ENCODE peak calls at places on chromosome 18, in seven cellular contexts. One of them, this sample, is unnamed.

GRCh38 chr18:23143059-23143831 is 8.0 kb downstream of the CABLES1 start:
- DNase-seq in iPS-NIHi11: no peak
- DNase-seq in pancreas: peak; percentile 49
- DNase-seq in T-cell: no peak
- DNase-seq in cardiac fibroblast: no peak
- DNase-seq in epithelial cell of esophagus: peak; percentile 83
- DNase-seq in stimulated activated CD4-positive, alpha-beta T cell treated with anti-CD3 and anti-CD28 coated beads, TNF-alpha, amount 100 ng/mL, for 48 hours: no peak
- DNase-seq in this sample: peak; percentile 62

GRCh38 chr18:61832858-61833257 is 59.9 kb downstream of the RNF152 start:
- DNase-seq in iPS-NIHi11: no peak
- DNase-seq in pancreas: no peak
- DNase-seq in T-cell: no peak
- DNase-seq in cardiac fibroblast: no peak
- DNase-seq in epithelial cell of esophagus: no peak
- DNase-seq in stimulated activated CD4-positive, alpha-beta T cell treated with anti-CD3 and anti-CD28 coated beads, TNF-alpha, amount 100 ng/mL, for 48 hours: no peak
- DNase-seq in this sample: no peak

GRCh38 chr18:5106730-5107129 is 90.3 kb downstream of the AKAIN1 start:
- DNase-seq in iPS-NIHi11: no peak
- DNase-seq in pancreas: no peak
- DNase-seq in T-cell: no peak
- DNase-seq in cardiac fibroblast: no peak
- DNase-seq in epithelial cell of esophagus: peak; percentile 10
- DNase-seq in stimulated activated CD4-positive, alpha-beta T cell treated with anti-CD3 and anti-CD28 coated beads, TNF-alpha, amount 100 ng/mL, for 48 hours: no peak
- DNase-seq in this sample: no peak

GRCh38 chr18:56298935-56299334 is 339.5 kb downstream of the TXNL1 start:
- DNase-seq in iPS-NIHi11: no peak
- DNase-seq in pancreas: no peak
- DNase-seq in T-cell: no peak
- DNase-seq in cardiac fibroblast: peak; percentile 70
- DNase-seq in epithelial cell of esophagus: peak; percentile 80
- DNase-seq in stimulated activated CD4-positive, alpha-beta T cell treated with anti-CD3 and anti-CD28 coated beads, TNF-alpha, amount 100 ng/mL, for 48 hours: no peak
- DNase-seq in this sample: no peak

GRCh38 chr18:77131652-77132368 is 773 bp downstream of the MBP start:
- DNase-seq in iPS-NIHi11: peak; percentile 64
- DNase-seq in pancreas: peak; percentile 82
- DNase-seq in T-cell: no peak
- DNase-seq in cardiac fibroblast: peak; percentile 32
- DNase-seq in epithelial cell of esophagus: peak; percentile 48
- DNase-seq in stimulated activated CD4-positive, alpha-beta T cell treated with anti-CD3 and anti-CD28 coated beads, TNF-alpha, amount 100 ng/mL, for 48 hours: no peak
- DNase-seq in this sample: peak; percentile 87

GRCh38 chr18:13222371-13223281 is 4.1 kb downstream of the LDLRAD4 start:
- DNase-seq in iPS-NIHi11: no peak
- DNase-seq in pancreas: no peak
- DNase-seq in T-cell: no peak
- DNase-seq in cardiac fibroblast: no peak
- DNase-seq in epithelial cell of esophagus: peak; percentile 6
- DNase-seq in stimulated activated CD4-positive, alpha-beta T cell treated with anti-CD3 and anti-CD28 coated beads, TNF-alpha, amount 100 ng/mL, for 48 hours: no peak
- DNase-seq in this sample: peak; percentile 88

GRCh38 chr18:48719988-48720654 is 181.3 kb downstream of the CTIF start:
- DNase-seq in iPS-NIHi11: no peak
- DNase-seq in pancreas: no peak
- DNase-seq in T-cell: no peak
- DNase-seq in cardiac fibroblast: peak; percentile 14
- DNase-seq in epithelial cell of esophagus: no peak
- DNase-seq in stimulated activated CD4-positive, alpha-beta T cell treated with anti-CD3 and anti-CD28 coated beads, TNF-alpha, amount 100 ng/mL, for 48 hours: no peak
- DNase-seq in this sample: no peak

GRCh38 chr18:74806700-74807416 is 209.2 kb downstream of the ZNF407 start:
- DNase-seq in iPS-NIHi11: peak; percentile 25
- DNase-seq in pancreas: no peak
- DNase-seq in T-cell: no peak
- DNase-seq in cardiac fibroblast: peak; percentile 92
- DNase-seq in epithelial cell of esophagus: peak; percentile 93
- DNase-seq in stimulated activated CD4-positive, alpha-beta T cell treated with anti-CD3 and anti-CD28 coated beads, TNF-alpha, amount 100 ng/mL, for 48 hours: no peak
- DNase-seq in this sample: no peak

GRCh38 chr18:21452808-21453511 is 147.5 kb downstream of the ESCO1 start:
- DNase-seq in iPS-NIHi11: no peak
- DNase-seq in pancreas: no peak
- DNase-seq in T-cell: no peak
- DNase-seq in cardiac fibroblast: no peak
- DNase-seq in epithelial cell of esophagus: no peak
- DNase-seq in stimulated activated CD4-positive, alpha-beta T cell treated with anti-CD3 and anti-CD28 coated beads, TNF-alpha, amount 100 ng/mL, for 48 hours: no peak
- DNase-seq in this sample: no peak

GRCh38 chr18:2569338-2570207 is 1.7 kb downstream of the METTL4 start:
- DNase-seq in iPS-NIHi11: peak; percentile 15
- DNase-seq in pancreas: no peak
- DNase-seq in T-cell: no peak
- DNase-seq in cardiac fibroblast: no peak
- DNase-seq in epithelial cell of esophagus: no peak
- DNase-seq in stimulated activated CD4-positive, alpha-beta T cell treated with anti-CD3 and anti-CD28 coated beads, TNF-alpha, amount 100 ng/mL, for 48 hours: no peak
- DNase-seq in this sample: no peak

GRCh38 chr18:13379062-13379800 is 160.7 kb downstream of the LDLRAD4 start:
- DNase-seq in iPS-NIHi11: no peak
- DNase-seq in pancreas: no peak
- DNase-seq in T-cell: no peak
- DNase-seq in cardiac fibroblast: no peak
- DNase-seq in epithelial cell of esophagus: no peak
- DNase-seq in stimulated activated CD4-positive, alpha-beta T cell treated with anti-CD3 and anti-CD28 coated beads, TNF-alpha, amount 100 ng/mL, for 48 hours: no peak
- DNase-seq in this sample: no peak

GRCh38 chr18:80249217-80250093 is 2.1 kb upstream of the PARD6G start:
- DNase-seq in iPS-NIHi11: no peak
- DNase-seq in pancreas: no peak
- DNase-seq in T-cell: no peak
- DNase-seq in cardiac fibroblast: no peak
- DNase-seq in epithelial cell of esophagus: peak; percentile 100
- DNase-seq in stimulated activated CD4-positive, alpha-beta T cell treated with anti-CD3 and anti-CD28 coated beads, TNF-alpha, amount 100 ng/mL, for 48 hours: no peak
- DNase-seq in this sample: no peak

GRCh38 chr18:48817021-48817461 is 133.7 kb downstream of the SMAD7 start:
- DNase-seq in iPS-NIHi11: no peak
- DNase-seq in pancreas: peak; percentile 10
- DNase-seq in T-cell: no peak
- DNase-seq in cardiac fibroblast: no peak
- DNase-seq in epithelial cell of esophagus: no peak
- DNase-seq in stimulated activated CD4-positive, alpha-beta T cell treated with anti-CD3 and anti-CD28 coated beads, TNF-alpha, amount 100 ng/mL, for 48 hours: no peak
- DNase-seq in this sample: no peak

GRCh38 chr18:26655614-26656400 is 107.5 kb upstream of the KCTD1 start:
- DNase-seq in iPS-NIHi11: peak; percentile 78
- DNase-seq in pancreas: peak; percentile 64
- DNase-seq in T-cell: no peak
- DNase-seq in cardiac fibroblast: peak; percentile 49
- DNase-seq in epithelial cell of esophagus: peak; percentile 64
- DNase-seq in stimulated activated CD4-positive, alpha-beta T cell treated with anti-CD3 and anti-CD28 coated beads, TNF-alpha, amount 100 ng/mL, for 48 hours: no peak
- DNase-seq in this sample: peak; percentile 72

GRCh38 chr18:79218605-79219195 is 149.5 kb downstream of the ATP9B start:
- DNase-seq in iPS-NIHi11: no peak
- DNase-seq in pancreas: no peak
- DNase-seq in T-cell: no peak
- DNase-seq in cardiac fibroblast: no peak
- DNase-seq in epithelial cell of esophagus: no peak
- DNase-seq in stimulated activated CD4-positive, alpha-beta T cell treated with anti-CD3 and anti-CD28 coated beads, TNF-alpha, amount 100 ng/mL, for 48 hours: no peak
- DNase-seq in this sample: no peak

GRCh38 chr18:5524660-5525059 is 19.1 kb downstream of the EPB41L3 start:
- DNase-seq in iPS-NIHi11: no peak
- DNase-seq in pancreas: no peak
- DNase-seq in T-cell: no peak
- DNase-seq in cardiac fibroblast: no peak
- DNase-seq in epithelial cell of esophagus: no peak
- DNase-seq in stimulated activated CD4-positive, alpha-beta T cell treated with anti-CD3 and anti-CD28 coated beads, TNF-alpha, amount 100 ng/mL, for 48 hours: no peak
- DNase-seq in this sample: no peak

GRCh38 chr18:22253156-22253555 is 83.8 kb downstream of the GATA6 start:
- DNase-seq in iPS-NIHi11: no peak
- DNase-seq in pancreas: no peak
- DNase-seq in T-cell: no peak
- DNase-seq in cardiac fibroblast: no peak
- DNase-seq in epithelial cell of esophagus: no peak
- DNase-seq in stimulated activated CD4-positive, alpha-beta T cell treated with anti-CD3 and anti-CD28 coated beads, TNF-alpha, amount 100 ng/mL, for 48 hours: no peak
- DNase-seq in this sample: no peak

GRCh38 chr18:48293954-48294893 is 115.0 kb downstream of the ZBTB7C start:
- DNase-seq in iPS-NIHi11: no peak
- DNase-seq in pancreas: no peak
- DNase-seq in T-cell: no peak
- DNase-seq in cardiac fibroblast: no peak
- DNase-seq in epithelial cell of esophagus: peak; percentile 50
- DNase-seq in stimulated activated CD4-positive, alpha-beta T cell treated with anti-CD3 and anti-CD28 coated beads, TNF-alpha, amount 100 ng/mL, for 48 hours: no peak
- DNase-seq in this sample: no peak

GRCh38 chr18:48408727-48409590 is at the start of gene ZBTB7C:
- DNase-seq in iPS-NIHi11: peak; percentile 70
- DNase-seq in pancreas: no peak
- DNase-seq in T-cell: no peak
- DNase-seq in cardiac fibroblast: no peak
- DNase-seq in epithelial cell of esophagus: peak; percentile 64
- DNase-seq in stimulated activated CD4-positive, alpha-beta T cell treated with anti-CD3 and anti-CD28 coated beads, TNF-alpha, amount 100 ng/mL, for 48 hours: peak; percentile 30
- DNase-seq in this sample: no peak

GRCh38 chr18:50695431-50696176 is 124.2 kb downstream of the MRO start:
- DNase-seq in iPS-NIHi11: no peak
- DNase-seq in pancreas: no peak
- DNase-seq in T-cell: no peak
- DNase-seq in cardiac fibroblast: no peak
- DNase-seq in epithelial cell of esophagus: no peak
- DNase-seq in stimulated activated CD4-positive, alpha-beta T cell treated with anti-CD3 and anti-CD28 coated beads, TNF-alpha, amount 100 ng/mL, for 48 hours: no peak
- DNase-seq in this sample: no peak

GRCh38 chr18:12540751-12541150 is 117.2 kb downstream of the SPIRE1 start:
- DNase-seq in iPS-NIHi11: no peak
- DNase-seq in pancreas: no peak
- DNase-seq in T-cell: no peak
- DNase-seq in cardiac fibroblast: no peak
- DNase-seq in epithelial cell of esophagus: peak; percentile 83
- DNase-seq in stimulated activated CD4-positive, alpha-beta T cell treated with anti-CD3 and anti-CD28 coated beads, TNF-alpha, amount 100 ng/mL, for 48 hours: no peak
- DNase-seq in this sample: no peak

GRCh38 chr18:76432970-76433767 is 61.9 kb downstream of the ZNF516 start:
- DNase-seq in iPS-NIHi11: no peak
- DNase-seq in pancreas: no peak
- DNase-seq in T-cell: no peak
- DNase-seq in cardiac fibroblast: no peak
- DNase-seq in epithelial cell of esophagus: no peak
- DNase-seq in stimulated activated CD4-positive, alpha-beta T cell treated with anti-CD3 and anti-CD28 coated beads, TNF-alpha, amount 100 ng/mL, for 48 hours: no peak
- DNase-seq in this sample: no peak

GRCh38 chr18:74514860-74515495 is 18.8 kb downstream of the CNDP2 start:
- DNase-seq in iPS-NIHi11: no peak
- DNase-seq in pancreas: peak; percentile 7
- DNase-seq in T-cell: no peak
- DNase-seq in cardiac fibroblast: no peak
- DNase-seq in epithelial cell of esophagus: no peak
- DNase-seq in stimulated activated CD4-positive, alpha-beta T cell treated with anti-CD3 and anti-CD28 coated beads, TNF-alpha, amount 100 ng/mL, for 48 hours: no peak
- DNase-seq in this sample: no peak

This sample was measured in mucosa of descending colon.